ENCODE peak calls at places on chromosome X, in seven cellular contexts. Y is GM06990, C is heart left ventricle, O is astrocyte of the cerebellum, B is OCI-LY7, F is left lung, S is psoas muscle. I is an unnamed sample.
A peak's percentile ranks its signal among the peaks of the same experiment; 100 is the strongest.

GRCh38 chrX:51420610-51421009 is 75.8 kb downstream of the NUDT11 start:
- DNase-seq in C (no peak), S (no peak), Y (no peak), B (peak; percentile 73), F (no peak), O (peak; percentile 35), I (peak; percentile 38)

GRCh38 chrX:3161686-3162085 is 120.4 kb downstream of the ARSF start:
- DNase-seq in S (no peak), C (no peak), Y (no peak), F (no peak), B (no peak), O (no peak), I (no peak)

GRCh38 chrX:29666361-29666760 is 549.0 kb upstream of the MAGEB2 start:
- DNase-seq in F (no peak), B (no peak), C (no peak), S (no peak), Y (no peak), O (peak; percentile 66), I (no peak)

GRCh38 chrX:109187473-109188168 is 294.3 kb downstream of the GUCY2F start:
- DNase-seq in F (no peak), C (no peak), S (no peak), B (no peak), Y (no peak), O (no peak), I (peak; percentile 0)

GRCh38 chrX:68822641-68823410 is 6.0 kb upstream of the EFNB1 start:
- DNase-seq in B (peak; percentile 25), Y (no peak), S (peak; percentile 58), O (no peak), F (no peak), C (peak; percentile 56), I (peak; percentile 58)

GRCh38 chrX:42384956-42385355 is 393.0 kb downstream of the PPP1R2C start:
- DNase-seq in C (no peak), S (no peak), O (no peak), Y (no peak), F (no peak), B (no peak), I (peak; percentile 47)

GRCh38 chrX:132737743-132738142 is 220.7 kb downstream of the HS6ST2 start:
- DNase-seq in B (no peak), Y (no peak), F (no peak), O (no peak), C (no peak), S (no peak), I (peak; percentile 48)

GRCh38 chrX:72258174-72258573 is 18.9 kb downstream of the RPS4X start:
- DNase-seq in C (no peak), S (no peak), O (no peak), F (no peak), Y (no peak), B (no peak), I (no peak)

GRCh38 chrX:110002300-110003166 is at the start of gene TMEM164:
- DNase-seq in S (peak; percentile 92), B (peak; percentile 72), O (peak; percentile 22), F (peak; percentile 96), C (peak; percentile 91), Y (peak; percentile 87), I (peak; percentile 74)

GRCh38 chrX:12999422-12999821 is 24.5 kb downstream of the TMSB4X start:
- DNase-seq in B (peak; percentile 62), O (no peak), C (no peak), F (no peak), S (no peak), Y (peak; percentile 57), I (no peak)

GRCh38 chrX:46204721-46205422 is 340.3 kb downstream of the ZNF674 start:
- DNase-seq in Y (no peak), C (no peak), S (no peak), O (no peak), F (no peak), B (no peak), I (peak; percentile 61)

GRCh38 chrX:134484039-134484438 is 24.1 kb downstream of the HPRT1 start:
- DNase-seq in Y (peak; percentile 30), O (peak; percentile 56), C (no peak), F (no peak), B (peak; percentile 19), S (no peak), I (peak; percentile 53)

GRCh38 chrX:153981771-153982533 is 9.4 kb downstream of the TMEM187 start:
- DNase-seq in F (peak; percentile 86), Y (no peak), C (no peak), S (peak; percentile 81), B (no peak), O (no peak), I (no peak)

GRCh38 chrX:38800981-38801845 is at the start of gene MID1IP1:
- DNase-seq in S (peak; percentile 95), B (peak; percentile 88), Y (no peak), F (peak; percentile 93), O (peak; percentile 78), C (peak; percentile 94), I (peak; percentile 91)

DNA sequence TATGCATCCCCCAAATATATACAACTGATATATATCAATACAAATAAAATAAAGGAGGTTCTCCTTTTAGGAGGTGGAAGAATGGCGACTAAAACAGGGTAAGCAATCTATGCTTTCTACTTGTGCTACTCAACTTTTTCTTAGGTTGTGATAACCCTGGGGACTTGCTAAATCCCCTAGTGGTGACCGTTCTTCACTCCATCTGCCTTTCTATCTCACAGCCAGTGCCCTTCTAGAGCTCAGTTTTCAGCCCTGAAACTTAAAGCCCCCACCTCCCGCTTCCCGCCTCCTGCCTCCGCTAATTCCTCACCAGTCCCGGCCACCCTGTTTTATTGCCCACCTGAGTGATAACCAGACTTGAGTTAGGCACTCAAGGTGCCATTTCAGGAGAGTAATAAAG is 15.5 kb upstream of the ESX1 start:
- DNase-seq in Y (no peak), S (no peak), C (no peak), F (no peak), O (no peak), B (no peak), I (no peak)
- H3K4me3 ChIP-seq in Y (no peak overlapping the region), S (no peak overlapping the region), C (no peak overlapping the region), F (no peak overlapping the region), O (no peak overlapping the region), B (no peak overlapping the region), I (no peak overlapping the region)

DNA sequence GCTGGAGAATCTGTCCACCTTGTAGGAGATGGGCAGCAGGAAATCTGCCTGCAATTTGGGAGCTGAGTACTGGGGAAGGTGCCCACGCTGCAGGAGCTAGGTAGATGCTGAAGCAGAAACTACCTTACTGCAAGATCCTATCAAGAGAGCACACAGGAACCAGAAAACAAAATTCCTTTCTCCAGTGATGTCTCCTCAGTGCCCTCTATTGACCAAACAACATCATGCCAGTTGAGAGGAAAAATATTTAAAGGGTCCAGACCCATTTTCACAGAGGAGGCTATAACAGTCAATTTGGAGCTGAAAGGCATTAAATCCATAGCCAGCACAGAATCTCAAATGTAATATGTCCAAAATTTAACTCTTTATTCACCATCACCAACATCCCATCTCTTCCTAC is 406.8 kb downstream of the SLITRK2 start:
- DNase-seq in C (no peak), O (no peak), B (no peak), Y (no peak), F (no peak), S (no peak), I (no peak)
- TF ChIP-seq CTCF in C (no peak), O (no peak), B (peak; percentile 47), Y (peak; percentile 34), F (peak; percentile 17), S (no peak), I (peak; percentile 7)

GRCh38 chrX:149631293-149632165 is at the start of gene TMEM185A:
- DNase-seq in C (peak; percentile 80), O (peak; percentile 9), Y (peak; percentile 79), B (peak; percentile 75), S (peak; percentile 84), F (peak; percentile 91), I (peak; percentile 42)

GRCh38 chrX:149630681-149631292 is 805 bp downstream of the TMEM185A start:
- DNase-seq in O (peak; percentile 12), S (no peak), Y (no peak), F (no peak), C (no peak), B (no peak), I (peak; percentile 39)

GRCh38 chrX:149628768-149629167 is 2.8 kb downstream of the TMEM185A start:
- DNase-seq in O (no peak), F (no peak), B (no peak), S (no peak), Y (no peak), C (no peak), I (no peak)

GRCh38 chrX:149628280-149628679 is 3.3 kb downstream of the TMEM185A start:
- DNase-seq in B (no peak), F (no peak), O (no peak), Y (no peak), C (no peak), S (no peak), I (peak; percentile 92)

GRCh38 chrX:149629730-149630387 is 1.7 kb downstream of the TMEM185A start:
- DNase-seq in O (no peak), Y (no peak), F (no peak), B (no peak), S (no peak), C (no peak), I (no peak)
- H3K4me3 ChIP-seq in O (no peak overlapping the region), Y (no peak overlapping the region), F (peak overlapping the region; percentile 71), B (peak overlapping the region; percentile 75), S (peak overlapping the region; percentile 79), C (peak overlapping the region; percentile 79), I (peak overlapping the region; percentile 64)

GRCh38 chrX:23559975-23560374 is 107.3 kb upstream of the PRDX4 start:
- DNase-seq in F (no peak), S (no peak), O (no peak), Y (no peak), B (peak; percentile 0), C (no peak), I (no peak)

GRCh38 chrX:23552289-23552688 is 115.0 kb upstream of the PRDX4 start:
- DNase-seq in C (no peak), S (no peak), F (no peak), B (no peak), O (no peak), Y (no peak), I (no peak)

GRCh38 chrX:23557070-23557469 is 110.2 kb upstream of the PRDX4 start:
- DNase-seq in F (no peak), O (no peak), S (no peak), C (no peak), Y (no peak), B (peak; percentile 1), I (no peak)

GRCh38 chrX:23554304-23554703 is 113.0 kb upstream of the PRDX4 start:
- DNase-seq in S (no peak), F (no peak), Y (peak; percentile 6), B (peak; percentile 9), O (peak; percentile 20), C (no peak), I (peak; percentile 52)
- TF ChIP-seq CTCF in S (peak; percentile 55), F (peak; percentile 32), Y (peak; percentile 52), B (peak; percentile 72), O (peak; percentile 38), C (peak; percentile 51), I (peak; percentile 52)

DNA sequence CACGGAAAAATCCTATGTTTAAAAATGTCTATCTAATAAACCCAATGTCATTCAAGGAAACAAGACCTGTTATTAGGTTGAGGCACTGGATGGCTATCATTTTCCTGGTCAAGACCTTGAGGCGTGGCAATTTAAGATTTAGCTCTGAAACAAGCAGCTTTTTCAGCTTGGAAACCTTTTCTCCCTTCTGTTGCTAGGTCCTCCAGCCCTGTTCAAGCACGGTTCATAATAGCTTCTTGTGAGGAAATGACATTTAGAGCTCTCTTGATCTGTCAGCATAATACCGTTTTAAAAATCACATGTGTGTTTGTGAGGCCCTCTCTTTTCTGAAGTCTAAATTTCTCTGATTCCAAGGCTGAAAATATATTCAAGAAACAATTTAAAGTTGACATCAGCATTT is 133.6 kb upstream of the GRPR start:
- DNase-seq in Y (no peak), B (no peak), C (no peak), S (no peak), O (no peak), F (no peak), I (no peak)
- H3K4me3 ChIP-seq in Y (no peak overlapping the region), B (no peak overlapping the region), C (no peak overlapping the region), S (no peak overlapping the region), O (no peak overlapping the region), F (no peak overlapping the region), I (no peak overlapping the region)

GRCh38 chrX:10566726-10567097 is 53.7 kb downstream of the MID1 start:
- DNase-seq in S (no peak), O (no peak), F (no peak), Y (no peak), C (no peak), B (no peak), I (peak; percentile 21)
- TF ChIP-seq CTCF in S (no peak), O (no peak), F (no peak), Y (no peak), C (no peak), B (no peak), I (no peak)